ENCODE peak calls at places on chromosomes 2 and 18, in seven cellular contexts. A is IMR-90, P is mesenchymal stem cell, W is mesendoderm, L is neuronal stem cell, H is H1, J is trophoblast cell. R is an unnamed sample.

GRCh38 chr2:113755690-113756063 is 765 bp downstream of the SLC35F5 start:
- DNase-seq in W (no peak), A (peak), J (peak), L (no peak), P (peak), H (no peak), R (no peak)

GRCh38 chr2:174210861-174211260 is 37.5 kb downstream of the OLA1 start:
- DNase-seq in P (no peak), A (no peak), J (no peak), H (no peak), L (no peak), W (peak), R (no peak)

GRCh38 chr18:37309059-37309458 is 256.5 kb downstream of the CELF4 start:
- DNase-seq in A (no peak), J (no peak), W (no peak), L (no peak), P (no peak), H (no peak), R (no peak)

GRCh38 chr2:163573652-163574051 is 162.2 kb downstream of the FIGN start:
- DNase-seq in L (no peak), J (peak), A (no peak), H (no peak), P (no peak), W (no peak), R (no peak)

GRCh38 chr2:158818511-158818910 is 23.4 kb downstream of the DAPL1 start:
- DNase-seq in J (peak), P (no peak), L (no peak), A (no peak), H (no peak), W (no peak), R (no peak)

GRCh38 chr2:240278661-240279060 is 138.2 kb upstream of the OTOS start:
- DNase-seq in P (peak), A (peak), W (no peak), J (no peak), L (no peak), H (no peak), R (no peak)

GRCh38 chr2:7073901-7074300 is 156.7 kb downstream of the RNF144A start:
- DNase-seq in W (peak), L (no peak), A (no peak), J (no peak), H (no peak), P (no peak), R (no peak)

GRCh38 chr2:72813841-72814240 is 12.0 kb downstream of the EXOC6B start:
- DNase-seq in J (peak), A (peak), H (no peak), P (no peak), L (no peak), W (no peak), R (no peak)

GRCh38 chr2:102065675-102066252 is 74.0 kb downstream of the IL1R2 start:
- DNase-seq in W (peak), A (peak), H (no peak), P (peak), L (no peak), J (peak), R (no peak)

GRCh38 chr2:177172034-177172880 is 40.3 kb upstream of the HNRNPA3 start:
- DNase-seq in W (peak), L (no peak), P (peak), J (peak), A (peak), H (no peak), R (no peak)

GRCh38 chr2:8249191-8249590 is 432.7 kb upstream of the ID2 start:
- DNase-seq in H (no peak), A (no peak), P (no peak), J (no peak), L (no peak), W (no peak), R (peak)

GRCh38 chr2:158723921-158724802 is 71.0 kb upstream of the DAPL1 start:
- DNase-seq in H (peak), P (peak), A (no peak), W (peak), J (no peak), L (no peak), R (peak)

GRCh38 chr2:136328396-136328795 is 210.4 kb upstream of the CXCR4 start:
- DNase-seq in A (no peak), W (peak), H (no peak), L (no peak), J (peak), P (no peak), R (no peak)
- H2BK120ac ChIP-seq in A (no peak), W (no peak), H (no peak), L (no peak), J (no peak), P (no peak), R (no peak)

GRCh38 chr2:238693337-238694093 is 154.4 kb upstream of the TWIST2 start:
- DNase-seq in H (no peak), J (no peak), W (no peak), P (no peak), L (no peak), A (no peak), R (no peak)

GRCh38 chr2:238694136-238694755 is 153.6 kb upstream of the TWIST2 start:
- DNase-seq in A (no peak), J (no peak), W (no peak), L (no peak), H (no peak), P (no peak), R (no peak)

GRCh38 chr2:238691596-238692491 is 156.0 kb upstream of the TWIST2 start:
- DNase-seq in W (no peak), H (no peak), A (no peak), L (no peak), P (no peak), J (peak), R (no peak)

GRCh38 chr2:238690673-238690965 is 157.3 kb upstream of the TWIST2 start:
- DNase-seq in P (no peak), W (no peak), A (no peak), J (peak), L (no peak), H (no peak), R (no peak)

DNA sequence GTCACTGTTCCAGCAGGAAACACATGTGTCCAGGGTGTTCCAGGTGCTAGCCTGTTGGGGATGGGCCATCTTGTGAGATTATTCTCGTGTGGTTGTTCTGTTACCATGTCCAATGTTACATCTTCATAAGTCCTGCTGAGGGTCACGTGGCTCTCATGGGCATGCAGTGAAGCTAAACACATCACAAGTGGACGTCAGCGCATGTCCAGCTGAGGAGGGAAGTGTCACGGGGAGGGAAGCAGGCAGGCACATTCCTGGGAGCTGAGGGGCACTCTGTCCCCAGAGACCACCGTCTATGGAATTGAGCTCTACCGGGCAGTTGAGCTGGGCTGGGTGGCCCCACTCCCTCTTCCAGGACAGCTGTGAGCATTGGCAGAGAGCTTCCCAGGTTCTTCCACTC is 155.3 kb upstream of the TWIST2 start:
- DNase-seq in P (no peak), A (no peak), L (no peak), W (no peak), H (no peak), J (no peak), R (no peak)
- H2BK120ac ChIP-seq in P (no peak), A (no peak), L (no peak), W (no peak), H (no peak), J (no peak), R (no peak)

DNA sequence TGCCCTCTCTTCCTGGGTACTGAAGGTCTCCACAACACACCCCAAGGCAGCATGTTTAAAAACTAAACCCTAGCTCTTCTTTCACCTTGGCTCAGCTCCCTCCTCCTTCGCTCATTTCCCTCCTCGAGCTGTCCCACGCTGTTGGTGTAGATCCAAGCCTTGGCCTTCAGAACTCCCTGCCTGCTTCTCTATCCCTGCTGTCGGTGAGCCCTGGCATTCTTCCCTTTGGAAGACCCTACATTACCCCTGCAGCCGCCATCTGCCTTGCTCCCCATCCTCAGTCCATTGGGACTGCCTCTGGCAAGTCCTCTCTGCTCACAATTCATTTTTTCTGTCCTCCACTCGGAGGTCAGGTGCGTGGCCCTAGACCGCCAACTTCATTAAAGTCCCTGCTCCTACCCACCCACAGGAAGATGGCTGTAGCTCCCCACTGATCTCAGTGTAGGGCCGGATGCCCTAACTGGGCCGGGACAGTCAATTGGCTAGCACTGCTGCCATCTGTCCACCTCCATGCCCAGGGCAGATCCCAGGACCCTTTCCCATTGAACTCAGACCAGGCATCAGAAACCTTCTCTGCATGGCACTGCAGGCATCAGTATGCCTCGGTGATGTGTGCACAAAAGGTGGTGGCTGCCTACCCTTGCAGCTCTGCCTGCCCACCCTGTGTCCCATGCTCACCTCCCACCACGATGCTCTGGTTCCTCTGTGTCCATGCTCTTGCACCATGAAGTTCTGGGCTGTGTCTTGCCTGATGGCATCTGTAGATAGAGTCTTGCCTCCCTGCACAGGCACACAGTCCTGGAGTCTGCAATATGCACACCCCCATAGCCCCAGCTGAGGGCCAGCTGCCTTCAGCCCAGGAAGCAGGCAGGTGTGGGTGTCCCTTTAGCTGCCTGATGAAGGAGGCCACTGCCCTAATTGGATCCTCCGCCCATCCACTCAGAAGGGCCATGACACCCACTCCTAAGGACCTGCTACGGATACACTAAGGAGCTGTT is 5.7 kb downstream of the AMER3 start:
- DNase-seq in P (no peak), A (no peak), H (no peak), J (no peak), W (no peak), L (no peak), R (no peak)
- H2BK120ac ChIP-seq in P (no peak), A (no peak), H (no peak), J (no peak), W (no peak), L (no peak), R (no peak)

GRCh38 chr2:30693821-30694281 is 113.4 kb downstream of the CAPN13 start:
- DNase-seq in L (no peak), J (no peak), W (peak), A (no peak), H (peak), P (no peak), R (no peak)

GRCh38 chr2:30692829-30693265 is 114.4 kb downstream of the CAPN13 start:
- DNase-seq in L (no peak), A (no peak), H (peak), W (no peak), P (no peak), J (no peak), R (no peak)

GRCh38 chr2:30695749-30696148 is 111.5 kb downstream of the CAPN13 start:
- DNase-seq in P (no peak), J (no peak), L (no peak), A (no peak), W (no peak), H (no peak), R (no peak)

GRCh38 chr2:30691948-30692828 is 115.1 kb downstream of the CAPN13 start:
- DNase-seq in W (peak), H (peak), P (peak), L (no peak), J (no peak), A (peak), R (no peak)

GRCh38 chr2:30694286-30695055 is 112.8 kb downstream of the CAPN13 start:
- DNase-seq in J (no peak), A (peak), P (no peak), H (peak), W (no peak), L (no peak), R (no peak)
- H2BK120ac ChIP-seq in J (no peak), A (peak), P (no peak), H (no peak), W (no peak), L (no peak), R (no peak)

GRCh38 chr2:172743898-172744297 is 8.3 kb downstream of the RAPGEF4 start:
- DNase-seq in L (no peak), P (no peak), H (no peak), A (no peak), W (no peak), J (no peak), R (no peak)

GRCh38 chr2:172740871-172741270 is 5.2 kb downstream of the RAPGEF4 start:
- DNase-seq in L (no peak), H (no peak), P (no peak), A (no peak), W (no peak), J (no peak), R (no peak)

GRCh38 chr2:172739651-172740050 is 4.0 kb downstream of the RAPGEF4 start:
- DNase-seq in W (no peak), A (no peak), L (no peak), J (no peak), H (no peak), P (no peak), R (no peak)

GRCh38 chr2:172745636-172746035 is 10.0 kb downstream of the RAPGEF4 start:
- DNase-seq in W (no peak), P (peak), L (no peak), H (no peak), J (no peak), A (peak), R (no peak)

DNA sequence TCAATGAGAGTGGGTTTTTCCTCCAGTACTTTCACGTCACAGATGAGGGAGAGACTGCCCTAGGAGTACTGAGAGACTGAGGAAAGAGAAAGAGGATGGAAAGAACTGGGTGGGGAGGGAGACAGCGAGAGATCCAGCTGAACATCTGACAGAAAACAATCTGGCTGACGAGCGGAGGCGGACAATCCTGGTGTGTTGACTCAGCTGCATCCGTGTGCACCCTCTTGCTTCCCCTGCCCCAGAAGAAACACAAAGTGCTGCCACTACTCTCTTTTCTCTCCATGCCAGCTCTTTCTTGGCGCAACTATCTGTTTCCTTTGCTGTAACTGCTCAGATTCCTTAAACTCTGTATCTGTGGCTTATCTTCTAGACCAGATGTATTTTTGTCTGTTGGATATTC is 7.5 kb downstream of the RAPGEF4 start:
- DNase-seq in L (no peak), H (no peak), P (no peak), A (no peak), J (no peak), W (no peak), R (no peak)
- H2BK120ac ChIP-seq in L (no peak), H (no peak), P (no peak), A (no peak), J (no peak), W (no peak), R (no peak)

GRCh38 chr18:55287146-55287806 is 300.7 kb downstream of the TCF4 start:
- DNase-seq in A (no peak), W (peak), H (no peak), L (no peak), J (no peak), P (no peak), R (no peak)

GRCh38 chr18:55287935-55288868 is 299.8 kb downstream of the TCF4 start:
- DNase-seq in H (no peak), L (no peak), W (no peak), J (no peak), P (no peak), A (no peak), R (no peak)

GRCh38 chr18:55290898-55291297 is 297.1 kb downstream of the TCF4 start:
- DNase-seq in A (peak), L (no peak), J (no peak), P (peak), W (peak), H (no peak), R (no peak)

GRCh38 chr18:55289775-55290174 is 298.2 kb downstream of the TCF4 start:
- DNase-seq in L (no peak), A (peak), H (no peak), P (no peak), J (no peak), W (no peak), R (no peak)

GRCh38 chr18:55289048-55289447 is 298.9 kb downstream of the TCF4 start:
- DNase-seq in J (no peak), W (no peak), L (no peak), A (no peak), P (no peak), H (no peak), R (no peak)
- H2BK120ac ChIP-seq in J (no peak), W (no peak), L (no peak), A (no peak), P (no peak), H (no peak), R (no peak)

DNA sequence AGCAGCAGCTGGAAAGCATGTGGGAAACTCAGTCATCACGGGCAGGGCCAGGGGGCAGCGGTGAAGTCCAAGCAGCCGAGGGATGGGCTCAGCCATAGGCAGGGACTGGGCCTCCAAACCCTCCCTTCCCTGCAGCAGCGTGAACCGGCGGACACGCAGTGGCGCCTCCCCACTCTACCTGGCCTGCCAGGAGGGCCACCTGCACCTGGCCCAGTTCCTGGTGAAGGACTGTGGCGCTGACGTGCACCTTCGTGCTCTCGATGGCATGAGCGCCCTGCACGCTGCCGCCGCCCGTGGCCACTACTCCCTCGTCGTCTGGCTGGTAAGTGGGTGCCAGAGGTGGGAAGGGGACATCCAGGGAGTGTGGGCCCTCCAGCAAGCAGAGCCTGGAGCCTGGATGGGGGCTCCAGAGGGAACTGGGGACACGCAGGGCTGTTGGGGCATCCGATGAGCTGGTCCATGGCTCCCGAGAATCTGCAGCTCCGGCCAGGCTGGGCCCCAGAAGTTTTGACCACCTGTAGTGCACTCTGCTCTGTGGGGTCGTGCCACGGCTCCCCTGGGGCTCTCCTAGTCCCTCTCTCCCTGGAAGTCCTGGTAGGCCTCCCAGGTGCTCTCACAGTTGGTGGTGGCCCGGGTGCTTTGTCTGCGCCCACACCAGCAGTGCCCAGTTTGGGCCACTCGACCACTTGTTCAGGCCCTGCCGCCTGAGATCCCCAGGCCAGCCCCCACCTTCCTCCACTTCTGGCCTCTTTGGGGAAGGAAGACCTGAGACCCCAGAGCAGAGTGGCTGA is 4.6 kb downstream of the ESPNL start:
- DNase-seq in P (no peak), H (peak), J (no peak), W (no peak), A (no peak), L (no peak), R (peak)
- H2BK120ac ChIP-seq in P (no peak), H (no peak), J (no peak), W (no peak), A (no peak), L (no peak), R (no peak)

R was measured in H9.